ENCODE peak calls at places on chromosomes 4 and X, in seven cellular contexts. One of them, this sample, is unnamed.

GRCh38 chrX:77814210-77814609 is 28.2 kb upstream of the ATRX start:
- DNase-seq in K562: no peak
- DNase-seq in H1: no peak
- DNase-seq in SK-N-SH: no peak
- DNase-seq in GM12892: no peak
- DNase-seq in HepG2: no peak
- DNase-seq in GM12878: no peak
- DNase-seq in this sample: no peak

GRCh38 chrX:102975016-102975415 is 37.9 kb downstream of the RAB40AL start:
- DNase-seq in K562: no peak
- DNase-seq in H1: no peak
- DNase-seq in SK-N-SH: no peak
- DNase-seq in GM12892: no peak
- DNase-seq in HepG2: no peak
- DNase-seq in GM12878: no peak
- DNase-seq in this sample: no peak

GRCh38 chr4:113636877-113637276 is 124.7 kb downstream of the CAMK2D start:
- DNase-seq in K562: peak; percentile 19
- DNase-seq in H1: no peak
- DNase-seq in SK-N-SH: no peak
- DNase-seq in GM12892: no peak
- DNase-seq in HepG2: no peak
- DNase-seq in GM12878: no peak
- DNase-seq in this sample: no peak

GRCh38 chr4:19941434-19941833 is 310.3 kb upstream of the SLIT2 start:
- DNase-seq in K562: no peak
- DNase-seq in H1: no peak
- DNase-seq in SK-N-SH: peak; percentile 13
- DNase-seq in GM12892: no peak
- DNase-seq in HepG2: no peak
- DNase-seq in GM12878: no peak
- DNase-seq in this sample: no peak

GRCh38 chrX:10932842-10933440 is 178.2 kb upstream of the HCCS start:
- DNase-seq in K562: no peak
- DNase-seq in H1: no peak
- DNase-seq in SK-N-SH: peak; percentile 6
- DNase-seq in GM12892: no peak
- DNase-seq in HepG2: no peak
- DNase-seq in GM12878: no peak
- DNase-seq in this sample: no peak

GRCh38 chrX:149799095-149799721 is 17.5 kb downstream of the MAGEA9 start:
- DNase-seq in K562: no peak
- DNase-seq in H1: no peak
- DNase-seq in SK-N-SH: no peak
- DNase-seq in GM12892: no peak
- DNase-seq in HepG2: no peak
- DNase-seq in GM12878: peak; percentile 47
- DNase-seq in this sample: no peak

GRCh38 chr4:120850048-120850599 is 72.4 kb downstream of the PRDM5 start:
- DNase-seq in K562: no peak
- DNase-seq in H1: no peak
- DNase-seq in SK-N-SH: no peak
- DNase-seq in GM12892: no peak
- DNase-seq in HepG2: no peak
- DNase-seq in GM12878: no peak
- DNase-seq in this sample: no peak

GRCh38 chr4:56671860-56672259 is 9.2 kb downstream of the HOPX start:
- DNase-seq in K562: no peak
- DNase-seq in H1: no peak
- DNase-seq in SK-N-SH: no peak
- DNase-seq in GM12892: no peak
- DNase-seq in HepG2: no peak
- DNase-seq in GM12878: no peak
- DNase-seq in this sample: no peak

GRCh38 chr4:3481783-3482397 is 18.8 kb downstream of the DOK7 start:
- DNase-seq in K562: no peak
- DNase-seq in H1: no peak
- DNase-seq in SK-N-SH: no peak
- DNase-seq in GM12892: no peak
- DNase-seq in HepG2: no peak
- DNase-seq in GM12878: no peak
- DNase-seq in this sample: no peak

GRCh38 chr4:136864580-136865185 is 667.6 kb downstream of the PCDH18 start:
- DNase-seq in K562: peak; percentile 3
- DNase-seq in H1: no peak
- DNase-seq in SK-N-SH: peak; percentile 36
- DNase-seq in GM12892: no peak
- DNase-seq in HepG2: peak; percentile 32
- DNase-seq in GM12878: peak; percentile 24
- DNase-seq in this sample: peak; percentile 1

GRCh38 chr4:15947684-15948083 is 9.1 kb upstream of the FGFBP1 start:
- DNase-seq in K562: no peak
- DNase-seq in H1: no peak
- DNase-seq in SK-N-SH: no peak
- DNase-seq in GM12892: no peak
- DNase-seq in HepG2: no peak
- DNase-seq in GM12878: no peak
- DNase-seq in this sample: no peak

GRCh38 chr4:166763018-166763417 is 471.3 kb downstream of the SPOCK3 start:
- DNase-seq in K562: no peak
- DNase-seq in H1: no peak
- DNase-seq in SK-N-SH: no peak
- DNase-seq in GM12892: no peak
- DNase-seq in HepG2: no peak
- DNase-seq in GM12878: no peak
- DNase-seq in this sample: no peak

GRCh38 chrX:55867254-55867653 is 149.7 kb downstream of the RRAGB start:
- DNase-seq in K562: no peak
- DNase-seq in H1: no peak
- DNase-seq in SK-N-SH: no peak
- DNase-seq in GM12892: no peak
- DNase-seq in HepG2: no peak
- DNase-seq in GM12878: peak; percentile 86
- DNase-seq in this sample: no peak

GRCh38 chr4:73609688-73610087 is 10.5 kb downstream of the RASSF6 start:
- DNase-seq in K562: no peak
- DNase-seq in H1: no peak
- DNase-seq in SK-N-SH: no peak
- DNase-seq in GM12892: no peak
- DNase-seq in HepG2: peak; percentile 65
- DNase-seq in GM12878: no peak
- DNase-seq in this sample: no peak

GRCh38 chr4:13539047-13539720 is 5.1 kb downstream of the NKX3-2 start:
- DNase-seq in K562: no peak
- DNase-seq in H1: peak; percentile 56
- DNase-seq in SK-N-SH: peak; percentile 39
- DNase-seq in GM12892: no peak
- DNase-seq in HepG2: no peak
- DNase-seq in GM12878: no peak
- DNase-seq in this sample: no peak

GRCh38 chrX:72121381-72121780 is 10.3 kb downstream of the RTL5 start:
- DNase-seq in K562: no peak
- DNase-seq in H1: no peak
- DNase-seq in SK-N-SH: no peak
- DNase-seq in GM12892: no peak
- DNase-seq in HepG2: no peak
- DNase-seq in GM12878: no peak
- DNase-seq in this sample: no peak

GRCh38 chr4:42302348-42302747 is 94.9 kb upstream of the SHISA3 start:
- DNase-seq in K562: peak; percentile 33
- DNase-seq in H1: no peak
- DNase-seq in SK-N-SH: peak; percentile 64
- DNase-seq in GM12892: no peak
- DNase-seq in HepG2: peak; percentile 68
- DNase-seq in GM12878: no peak
- DNase-seq in this sample: no peak

GRCh38 chrX:21700967-21701366 is 42.8 kb upstream of the KLHL34 start:
- DNase-seq in K562: no peak
- DNase-seq in H1: no peak
- DNase-seq in SK-N-SH: peak; percentile 24
- DNase-seq in GM12892: no peak
- DNase-seq in HepG2: peak; percentile 18
- DNase-seq in GM12878: no peak
- DNase-seq in this sample: no peak

GRCh38 chrX:16882188-16882587 is 12.0 kb upstream of the RBBP7 start:
- DNase-seq in K562: peak; percentile 22
- DNase-seq in H1: no peak
- DNase-seq in SK-N-SH: peak; percentile 34
- DNase-seq in GM12892: no peak
- DNase-seq in HepG2: no peak
- DNase-seq in GM12878: no peak
- DNase-seq in this sample: no peak

GRCh38 chrX:71060127-71060526 is 8.0 kb downstream of the SNX12 start:
- DNase-seq in K562: no peak
- DNase-seq in H1: no peak
- DNase-seq in SK-N-SH: no peak
- DNase-seq in GM12892: no peak
- DNase-seq in HepG2: no peak
- DNase-seq in GM12878: no peak
- DNase-seq in this sample: no peak

GRCh38 chr4:143389543-143390195 is 53.0 kb downstream of the GAB1 start:
- DNase-seq in K562: no peak
- DNase-seq in H1: no peak
- DNase-seq in SK-N-SH: no peak
- DNase-seq in GM12892: no peak
- DNase-seq in HepG2: peak; percentile 72
- DNase-seq in GM12878: no peak
- DNase-seq in this sample: no peak

GRCh38 chr4:26377352-26378311 is 56.8 kb downstream of the RBPJ start:
- DNase-seq in K562: no peak
- DNase-seq in H1: no peak
- DNase-seq in SK-N-SH: no peak
- DNase-seq in GM12892: no peak
- DNase-seq in HepG2: no peak
- DNase-seq in GM12878: no peak
- DNase-seq in this sample: no peak

GRCh38 chr4:3387943-3388348 is 53.8 kb upstream of the HGFAC start:
- DNase-seq in K562: no peak
- DNase-seq in H1: peak; percentile 47
- DNase-seq in SK-N-SH: peak; percentile 44
- DNase-seq in GM12892: no peak
- DNase-seq in HepG2: no peak
- DNase-seq in GM12878: no peak
- DNase-seq in this sample: no peak

GRCh38 chr4:35252071-35252470 is 992.2 kb downstream of the ARAP2 start:
- DNase-seq in K562: no peak
- DNase-seq in H1: no peak
- DNase-seq in SK-N-SH: no peak
- DNase-seq in GM12892: no peak
- DNase-seq in HepG2: no peak
- DNase-seq in GM12878: no peak
- DNase-seq in this sample: no peak

GRCh38 chr4:183950536-183950935 is 45.4 kb downstream of the STOX2 start:
- DNase-seq in K562: no peak
- DNase-seq in H1: no peak
- DNase-seq in SK-N-SH: no peak
- DNase-seq in GM12892: no peak
- DNase-seq in HepG2: no peak
- DNase-seq in GM12878: no peak
- DNase-seq in this sample: no peak

DNA sequence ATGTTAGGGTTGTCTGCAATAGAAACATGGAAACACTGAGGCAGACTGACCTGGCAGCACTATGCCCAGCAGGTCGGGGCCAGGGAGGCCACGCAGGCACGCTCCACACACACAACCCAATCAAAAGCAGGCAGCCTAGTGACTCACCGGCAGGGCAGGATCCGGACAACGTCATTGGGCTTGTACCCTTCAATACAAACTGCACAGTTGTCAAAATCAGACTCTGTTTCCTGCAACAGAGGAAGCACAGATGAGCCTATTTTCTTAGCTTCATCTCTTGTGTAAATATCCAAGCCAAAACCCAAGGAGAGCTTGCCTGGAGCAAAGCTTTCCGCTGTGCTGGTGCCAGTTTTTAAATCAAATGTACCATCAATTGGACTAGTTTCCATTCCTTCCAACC is 185.8 kb downstream of the RNF150 start:
- DNase-seq in K562: no peak
- DNase-seq in H1: no peak
- DNase-seq in SK-N-SH: peak; percentile 22
- DNase-seq in GM12892: no peak
- DNase-seq in HepG2: no peak
- DNase-seq in GM12878: no peak
- DNase-seq in this sample: no peak
- TF ChIP-seq POLR2AphosphoS5 in K562: no peak
- TF ChIP-seq POLR2AphosphoS5 in H1: no peak
- TF ChIP-seq POLR2AphosphoS5 in SK-N-SH: peak; percentile 54
- TF ChIP-seq POLR2AphosphoS5 in GM12892: no peak
- TF ChIP-seq POLR2AphosphoS5 in HepG2: no peak
- TF ChIP-seq POLR2AphosphoS5 in GM12878: no peak
- TF ChIP-seq POLR2AphosphoS5 in this sample: no peak

GRCh38 chrX:12709047-12709446 is 82.2 kb upstream of the PRPS2 start:
- DNase-seq in K562: no peak
- DNase-seq in H1: no peak
- DNase-seq in SK-N-SH: no peak
- DNase-seq in GM12892: no peak
- DNase-seq in HepG2: no peak
- DNase-seq in GM12878: no peak
- DNase-seq in this sample: no peak
- TF ChIP-seq TAF1 in K562: no peak
- TF ChIP-seq TAF1 in H1: no peak
- TF ChIP-seq TAF1 in SK-N-SH: no peak
- TF ChIP-seq TAF1 in GM12892: no peak
- TF ChIP-seq TAF1 in HepG2: no peak
- TF ChIP-seq TAF1 in GM12878: no peak
- TF ChIP-seq TAF1 in this sample: no peak

DNA sequence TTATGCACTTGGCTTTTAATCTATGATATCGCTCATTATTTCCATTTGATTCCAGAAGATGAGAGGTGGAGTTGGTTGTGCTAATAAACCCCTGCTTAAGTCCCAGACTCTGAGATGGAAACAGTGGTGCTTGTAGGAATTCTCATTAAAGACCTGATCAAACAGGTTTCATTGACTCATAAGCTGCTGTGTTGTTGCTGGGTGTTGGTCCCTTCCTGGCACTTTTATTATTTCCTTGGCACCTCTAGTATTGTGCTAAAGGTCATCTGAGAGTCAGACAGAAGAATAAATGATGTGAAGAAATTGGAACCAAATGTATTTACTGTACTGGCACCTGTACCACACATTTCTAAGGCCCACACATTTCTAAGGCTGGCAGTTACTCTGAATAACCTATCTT is 544.7 kb upstream of the NR3C2 start:
- DNase-seq in K562: no peak
- DNase-seq in H1: no peak
- DNase-seq in SK-N-SH: no peak
- DNase-seq in GM12892: no peak
- DNase-seq in HepG2: no peak
- DNase-seq in GM12878: no peak
- DNase-seq in this sample: no peak
- TF ChIP-seq POLR2AphosphoS5 in K562: no peak
- TF ChIP-seq POLR2AphosphoS5 in H1: no peak
- TF ChIP-seq POLR2AphosphoS5 in SK-N-SH: no peak
- TF ChIP-seq POLR2AphosphoS5 in GM12892: no peak
- TF ChIP-seq POLR2AphosphoS5 in HepG2: no peak
- TF ChIP-seq POLR2AphosphoS5 in GM12878: no peak
- TF ChIP-seq POLR2AphosphoS5 in this sample: no peak

DNA sequence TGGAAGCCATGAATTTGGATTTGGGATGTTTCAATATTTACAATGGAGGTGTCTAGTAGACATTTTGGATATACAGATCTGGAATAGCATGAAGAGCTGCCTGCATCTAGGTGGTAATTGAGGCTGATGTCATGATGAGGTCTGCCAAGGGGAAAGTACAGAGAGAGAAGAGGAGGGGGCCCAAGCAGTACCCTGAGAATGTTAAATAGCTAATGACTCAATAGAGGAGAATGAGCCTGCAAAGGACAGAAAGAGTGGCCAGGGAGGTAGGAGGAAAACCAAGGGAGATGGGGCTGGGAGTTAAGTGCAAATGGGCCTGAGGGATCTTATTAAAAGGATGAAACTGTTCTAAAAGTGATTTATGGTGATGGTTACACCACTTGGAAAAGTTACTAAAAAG is 182.2 kb upstream of the KIT start:
- DNase-seq in K562: no peak
- DNase-seq in H1: no peak
- DNase-seq in SK-N-SH: no peak
- DNase-seq in GM12892: no peak
- DNase-seq in HepG2: no peak
- DNase-seq in GM12878: no peak
- DNase-seq in this sample: no peak
- TF ChIP-seq TAF1 in K562: no peak
- TF ChIP-seq TAF1 in H1: no peak
- TF ChIP-seq TAF1 in SK-N-SH: no peak
- TF ChIP-seq TAF1 in GM12892: no peak
- TF ChIP-seq TAF1 in HepG2: no peak
- TF ChIP-seq TAF1 in GM12878: no peak
- TF ChIP-seq TAF1 in this sample: no peak

This sample was measured in GM12891.